ENCODE peak calls at places on chromosome 16, in four cellular contexts. R is cardiac muscle cell, S is H9, M is astrocyte. Z is an unnamed sample.

GRCh38 chr16:30447512-30448226 is 2.0 kb upstream of the SEPHS2 start:
- DNase-seq in S (no peak), R (no peak), M (no peak), Z (no peak)

GRCh38 chr16:89170346-89171215 is 967 bp upstream of the CDH15 start:
- DNase-seq in S (peak; percentile 91), M (no peak), R (no peak), Z (no peak)

GRCh38 chr16:8567355-8568230 is 22.7 kb downstream of the TMEM114 start:
- DNase-seq in M (peak; percentile 66), R (peak; percentile 89), S (peak; percentile 92), Z (peak; percentile 58)

GRCh38 chr16:12425134-12425941 is 378.3 kb downstream of the CPPED1 start:
- DNase-seq in R (no peak), M (no peak), S (no peak), Z (no peak)

GRCh38 chr16:56372013-56372634 is 53.2 kb downstream of the AMFR start:
- DNase-seq in R (no peak), M (no peak), S (no peak), Z (no peak)

GRCh38 chr16:66728117-66728787 is 23.2 kb downstream of the DYNC1LI2 start:
- DNase-seq in R (peak; percentile 61), S (no peak), M (peak; percentile 54), Z (peak; percentile 31)

GRCh38 chr16:60636117-60636516 is 1400.1 kb downstream of the CDH8 start:
- DNase-seq in M (no peak), S (no peak), R (no peak), Z (no peak)

GRCh38 chr16:52383640-52384292 is 163.2 kb downstream of the TOX3 start:
- DNase-seq in S (no peak), R (no peak), M (no peak), Z (no peak)

GRCh38 chr16:74101390-74101789 is 195.2 kb upstream of the PSMD7 start:
- DNase-seq in R (no peak), M (no peak), S (no peak), Z (no peak)

GRCh38 chr16:5971106-5971505 is 873.5 kb upstream of the EEF2KMT start:
- DNase-seq in R (no peak), M (no peak), S (no peak), Z (no peak)

GRCh38 chr16:50626868-50627267 is 54.2 kb downstream of the SNX20 start:
- DNase-seq in M (no peak), R (no peak), S (no peak), Z (no peak)

GRCh38 chr16:83603981-83604570 is 203.7 kb upstream of the HSBP1 start:
- DNase-seq in R (no peak), S (peak; percentile 15), M (no peak), Z (no peak)

GRCh38 chr16:55370762-55371482 is 46.9 kb downstream of the IRX6 start:
- DNase-seq in M (peak; percentile 14), R (peak; percentile 78), S (peak; percentile 78), Z (no peak)

GRCh38 chr16:23362460-23363317 is 60.6 kb downstream of the SCNN1B start:
- DNase-seq in R (no peak), M (no peak), S (no peak), Z (peak; percentile 18)

GRCh38 chr16:8996891-8997290 is 33.2 kb upstream of the USP7 start:
- DNase-seq in M (no peak), R (no peak), S (peak; percentile 49), Z (no peak)

GRCh38 chr16:16019488-16019887 is 70.1 kb downstream of the ABCC1 start:
- DNase-seq in S (no peak), M (peak; percentile 54), R (no peak), Z (no peak)

GRCh38 chr16:6863135-6863534 is 469.5 kb upstream of the RBFOX1 start:
- DNase-seq in S (no peak), M (no peak), R (no peak), Z (no peak)

GRCh38 chr16:12511708-12512107 is 292.0 kb downstream of the CPPED1 start:
- DNase-seq in M (no peak), R (no peak), S (no peak), Z (no peak)

GRCh38 chr16:50372611-50373344 is 4.0 kb upstream of the BRD7 start:
- DNase-seq in M (no peak), S (no peak), R (peak; percentile 49), Z (no peak)

GRCh38 chr16:3138823-3139426 is 4.1 kb downstream of the ZNF213 start:
- DNase-seq in S (no peak), R (no peak), M (no peak), Z (no peak)

GRCh38 chr16:54673353-54673752 is 257.3 kb upstream of the IRX5 start:
- DNase-seq in R (no peak), M (no peak), S (no peak), Z (no peak)

GRCh38 chr16:73183678-73184092 is 135.8 kb upstream of the ZFHX3 start:
- DNase-seq in S (no peak), R (no peak), M (no peak), Z (peak; percentile 61)

GRCh38 chr16:65576631-65577030 is 454.8 kb upstream of the CDH11 start:
- DNase-seq in S (peak; percentile 88), R (peak; percentile 10), M (no peak), Z (no peak)
- TF ChIP-seq CTCF in S (peak; percentile 81), R (peak; percentile 4), M (no peak), Z (no peak)

DNA sequence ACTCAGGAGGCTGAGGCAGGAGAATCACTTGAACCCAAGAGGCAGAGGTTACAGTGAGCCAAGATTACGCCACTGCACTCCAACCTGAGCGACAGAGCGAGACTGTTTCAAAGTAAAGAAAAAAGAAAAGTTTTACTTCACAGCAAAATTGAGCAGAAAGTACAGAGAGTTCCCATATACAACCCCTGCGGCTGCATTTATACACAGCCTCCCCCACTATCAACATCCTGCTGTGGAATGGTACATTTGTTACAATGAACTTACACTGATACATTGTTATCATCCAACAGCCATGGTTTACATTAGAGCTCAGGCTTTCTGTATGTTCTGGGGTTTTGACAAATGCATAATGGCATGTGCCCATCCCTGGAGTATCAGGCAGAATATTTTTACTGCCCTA is 2.6 kb upstream of the MTHFSD start:
- DNase-seq in R (no peak), M (no peak), S (no peak), Z (no peak)
- H3K27me3 ChIP-seq in R (no peaks in the 10 kb centered on the region), M (no peaks in the 10 kb centered on the region), S (no peaks in the 10 kb centered on the region), Z (no peaks in the 10 kb centered on the region)

GRCh38 chr16:48182979-48183537 is 27.3 kb upstream of the ABCC12 start:
- DNase-seq in R (no peak), M (no peak), S (no peak), Z (no peak)
- H3K9me3 ChIP-seq in R (no peaks in the 10 kb centered on the region), M (no peaks in the 10 kb centered on the region), S (no peaks in the 10 kb centered on the region), Z (no peaks in the 10 kb centered on the region)

GRCh38 chr16:27426423-27427408 is 24.7 kb downstream of the IL21R start:
- DNase-seq in M (peak; percentile 90), R (no peak), S (peak; percentile 55), Z (no peak)

GRCh38 chr16:27429981-27430441 is 28.0 kb downstream of the IL21R start:
- DNase-seq in R (no peak), M (no peak), S (peak; percentile 18), Z (no peak)

GRCh38 chr16:27429330-27429871 is 27.4 kb downstream of the IL21R start:
- DNase-seq in R (no peak), S (no peak), M (no peak), Z (no peak)

GRCh38 chr16:27427538-27427937 is 25.6 kb downstream of the IL21R start:
- DNase-seq in S (no peak), R (no peak), M (no peak), Z (no peak)

GRCh38 chr16:27428035-27428785 is 26.2 kb downstream of the IL21R start:
- DNase-seq in M (no peak), R (no peak), S (peak; percentile 24), Z (no peak)
- TF ChIP-seq CTCF in M (no peak), R (peak; percentile 4), S (peak; percentile 38), Z (no peak)

GRCh38 chr16:82042841-82043240 is 7.8 kb downstream of the HSD17B2 start:
- DNase-seq in M (peak; percentile 66), S (no peak), R (no peak), Z (no peak)
- H3K27me3 ChIP-seq in M (peaks cover 4% of the 10 kb centered on the region), S (no peaks in the 10 kb centered on the region), R (peaks cover 11% of the 10 kb centered on the region), Z (no peaks in the 10 kb centered on the region)

DNA sequence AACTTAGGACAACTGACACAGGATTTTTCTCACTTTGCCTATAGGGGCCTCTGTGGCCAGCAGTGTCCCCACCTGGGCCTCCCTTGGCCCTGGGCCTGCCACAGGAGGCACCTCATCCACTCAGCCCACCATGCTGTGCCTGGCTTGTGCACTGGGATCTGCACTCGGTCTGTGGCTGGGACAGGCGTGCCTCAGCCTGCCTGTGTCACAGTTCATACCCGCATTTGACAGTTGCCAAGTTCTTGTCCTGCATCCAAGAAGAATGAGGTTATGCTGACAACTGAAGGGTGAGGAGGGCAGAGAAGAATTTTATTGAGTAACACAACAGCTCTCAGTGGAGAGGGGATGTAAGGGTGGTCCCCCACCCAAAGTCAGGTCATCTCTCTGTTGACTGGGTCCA is 36.0 kb downstream of the ZFP90 start:
- DNase-seq in S (peak; percentile 18), R (no peak), M (no peak), Z (no peak)
- H3K9me3 ChIP-seq in S (peaks cover 48% of the 10 kb centered on the region), R (no peaks in the 10 kb centered on the region), M (peaks cover 23% of the 10 kb centered on the region), Z (no peaks in the 10 kb centered on the region)